ENCODE peak calls at places on chromosomes 7 and 10, in seven cellular contexts. X is HCT116, V is neural progenitor cell, M is GM23248, U is hepatocyte, E is GM23338, J is MM.1S. D is an unnamed sample.

GRCh38 chr10:126222736-126223511 is 165.4 kb downstream of the ADAM12 start:
- DNase-seq in X (no peak), V (no peak), M (peak), U (no peak), E (no peak), J (no peak), D (no peak)

GRCh38 chr10:14056545-14057332 is 274.0 kb downstream of the FRMD4A start:
- DNase-seq in X (no peak), V (peak), M (peak), U (peak), E (peak), J (no peak), D (no peak)

GRCh38 chr7:14085901-14086300 is 96.4 kb upstream of the ETV1 start:
- DNase-seq in X (peak), V (no peak), M (peak), U (no peak), E (no peak), J (no peak), D (no peak)

GRCh38 chr7:30973791-30974604 is 10.2 kb downstream of the GHRHR start:
- DNase-seq in X (no peak), V (no peak), M (no peak), U (no peak), E (no peak), J (no peak), D (no peak)

GRCh38 chr7:132778761-132779160 is 202.5 kb upstream of the PLXNA4 start:
- DNase-seq in X (no peak), V (no peak), M (no peak), U (no peak), E (no peak), J (no peak), D (no peak)

GRCh38 chr10:119103241-119103640 is 672 bp upstream of the DENND10 start:
- DNase-seq in X (no peak), V (no peak), M (no peak), U (no peak), E (no peak), J (no peak), D (no peak)

GRCh38 chr7:45670717-45671116 is 96.5 kb downstream of the ADCY1 start:
- DNase-seq in X (no peak), V (no peak), M (no peak), U (no peak), E (no peak), J (no peak), D (no peak)

GRCh38 chr10:69515699-69516547 is 57.3 kb downstream of the NEUROG3 start:
- DNase-seq in X (peak), V (peak), M (peak), U (peak), E (peak), J (peak), D (peak)

GRCh38 chr10:114624941-114625780 is 32.9 kb downstream of the ABLIM1 start:
- DNase-seq in X (peak), V (no peak), M (no peak), U (no peak), E (no peak), J (no peak), D (peak)

GRCh38 chr7:111677848-111678247 is 115.6 kb upstream of the IMMP2L start:
- DNase-seq in X (no peak), V (no peak), M (no peak), U (no peak), E (no peak), J (no peak), D (no peak)

GRCh38 chr10:89664206-89664605 is 19.2 kb upstream of the PANK1 start:
- DNase-seq in X (no peak), V (no peak), M (no peak), U (no peak), E (no peak), J (no peak), D (no peak)

GRCh38 chr7:158828343-158829020 is 827 bp downstream of the ESYT2 start:
- DNase-seq in X (no peak), V (peak), M (peak), U (peak), E (peak), J (no peak), D (no peak)

GRCh38 chr10:1420663-1421362 is 316.5 kb downstream of the ADARB2 start:
- DNase-seq in X (peak), V (peak), M (peak), U (peak), E (peak), J (peak), D (peak)

GRCh38 chr7:105849122-105849855 is 27.1 kb downstream of the ATXN7L1 start:
- DNase-seq in X (no peak), V (no peak), M (peak), U (no peak), E (peak), J (peak), D (peak)

GRCh38 chr10:128178319-128178937 is 52.2 kb upstream of the MKI67 start:
- DNase-seq in X (peak), V (peak), M (peak), U (peak), E (peak), J (peak), D (peak)

GRCh38 chr7:143027032-143027431 is at the start of gene OR9A2:
- DNase-seq in X (no peak), V (no peak), M (no peak), U (no peak), E (no peak), J (no peak), D (no peak)

GRCh38 chr7:52917982-52918578 is 117.4 kb upstream of the POM121L12 start:
- DNase-seq in X (no peak), V (peak), M (peak), U (peak), E (peak), J (no peak), D (peak)

GRCh38 chr7:108836246-108836645 is 266.6 kb downstream of the DNAJB9 start:
- DNase-seq in X (no peak), V (no peak), M (no peak), U (no peak), E (no peak), J (no peak), D (no peak)

GRCh38 chr7:43612599-43613589 is 30.0 kb downstream of the STK17A start:
- DNase-seq in X (no peak), V (no peak), M (peak), U (no peak), E (no peak), J (no peak), D (no peak)

GRCh38 chr10:306654-307185 is 171.5 kb downstream of the ZMYND11 start:
- DNase-seq in X (no peak), V (peak), M (no peak), U (no peak), E (peak), J (no peak), D (no peak)

GRCh38 chr7:39979406-39980073 is 29.5 kb downstream of the CDK13 start:
- DNase-seq in X (no peak), V (no peak), M (no peak), U (no peak), E (no peak), J (no peak), D (no peak)

GRCh38 chr10:17051851-17052250 is 77.8 kb downstream of the CUBN start:
- DNase-seq in X (no peak), V (no peak), M (peak), U (no peak), E (no peak), J (no peak), D (no peak)

GRCh38 chr10:18472977-18473376 is 178.4 kb downstream of the NSUN6 start:
- DNase-seq in X (no peak), V (no peak), M (no peak), U (peak), E (peak), J (no peak), D (peak)

GRCh38 chr10:127907411-127908105 is 655 bp downstream of the PTPRE start:
- DNase-seq in X (no peak), V (no peak), M (peak), U (peak), E (peak), J (no peak), D (peak)

GRCh38 chr7:46319841-46320240 is 398.8 kb upstream of the IGFBP3 start:
- DNase-seq in X (no peak), V (no peak), M (no peak), U (no peak), E (no peak), J (no peak), D (no peak)

GRCh38 chr7:40175725-40176510 is 41.1 kb downstream of the SUGCT start:
- DNase-seq in X (no peak), V (no peak), M (peak), U (no peak), E (no peak), J (no peak), D (peak)

GRCh38 chr10:132532784-132533560 is 4.6 kb upstream of the INPP5A start:
- DNase-seq in X (peak), V (no peak), M (peak), U (no peak), E (no peak), J (no peak), D (peak)

GRCh38 chr10:51878695-51879094 is 179.3 kb upstream of the CSTF2T start:
- DNase-seq in X (no peak), V (no peak), M (peak), U (no peak), E (no peak), J (no peak), D (no peak)

GRCh38 chr10:71087622-71088021 is 124.7 kb upstream of the UNC5B start:
- DNase-seq in X (no peak), V (no peak), M (no peak), U (no peak), E (no peak), J (no peak), D (no peak)

GRCh38 chr7:54831046-54831643 is 72.1 kb upstream of the SEC61G start:
- DNase-seq in X (peak), V (no peak), M (no peak), U (no peak), E (no peak), J (no peak), D (peak)

GRCh38 chr10:44878704-44879530 is 32.2 kb upstream of the TMEM72 start:
- DNase-seq in X (no peak), V (peak), M (peak), U (peak), E (peak), J (peak), D (peak)
- TF ChIP-seq EZH2 in X (no peak), V (no peak), M (no peak), U (no peak), E (no peak), J (no peak), D (no peak)

DNA sequence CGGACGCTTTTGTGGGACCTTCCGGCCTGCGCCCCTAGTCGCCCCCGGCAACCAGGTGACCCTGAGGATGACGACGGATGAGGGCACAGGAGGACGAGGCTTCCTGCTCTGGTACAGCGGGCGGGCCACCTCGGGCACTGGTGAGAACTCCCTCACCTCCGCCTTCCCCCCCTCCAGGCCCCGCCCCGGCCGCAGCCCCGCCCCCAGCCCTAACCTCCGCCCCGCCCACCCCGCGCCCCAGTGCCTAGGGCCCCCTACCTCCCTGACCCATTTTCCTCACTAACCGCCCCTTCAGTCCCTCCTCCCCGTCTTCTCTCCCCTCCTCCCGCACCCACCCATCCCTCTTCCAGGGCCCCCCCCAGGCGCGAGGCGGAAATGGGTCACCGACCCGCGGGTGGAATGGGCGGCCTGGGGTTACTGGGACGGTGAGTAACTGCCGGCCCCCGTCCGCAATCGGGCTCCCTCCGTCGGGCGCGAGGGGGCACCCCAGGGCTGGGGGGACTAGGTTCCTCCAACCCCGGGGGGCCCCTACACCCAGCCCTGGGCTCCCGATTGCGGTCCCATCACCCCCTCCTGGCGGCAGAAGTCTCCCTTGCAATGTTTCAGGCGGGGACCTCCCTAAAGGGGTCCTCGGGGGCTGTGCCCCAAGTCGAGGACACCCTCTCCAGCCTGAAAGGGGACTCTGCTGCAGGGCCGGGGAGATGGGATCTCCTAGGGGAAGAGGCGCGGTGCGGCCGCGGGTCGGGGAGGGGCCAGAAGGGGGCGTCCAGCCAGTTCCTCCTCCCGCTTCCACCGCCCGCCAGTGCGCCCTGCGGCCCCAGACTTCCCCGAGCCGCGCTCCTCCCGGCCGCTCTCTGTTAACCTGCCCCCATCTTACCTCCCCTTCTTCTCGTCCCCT is 2.2 kb downstream of the PCOLCE start:
- DNase-seq in X (no peak), V (peak), M (peak), U (peak), E (peak), J (peak), D (peak)
- TF ChIP-seq EZH2phosphoT487 in X (no peak), V (no peak), M (no peak), U (no peak), E (no peak), J (no peak), D (no peak)

GRCh38 chr10:104641150-104642000 is at the start of gene SORCS3:
- DNase-seq in X (no peak), V (peak), M (peak), U (peak), E (peak), J (no peak), D (no peak)

GRCh38 chr10:104639595-104640338 is 1.3 kb upstream of the SORCS3 start:
- DNase-seq in X (no peak), V (peak), M (no peak), U (no peak), E (peak), J (no peak), D (no peak)

GRCh38 chr10:104638861-104639594 is 2.1 kb upstream of the SORCS3 start:
- DNase-seq in X (no peak), V (peak), M (peak), U (peak), E (peak), J (peak), D (no peak)

GRCh38 chr10:104642001-104642270 is 846 bp downstream of the SORCS3 start:
- DNase-seq in X (no peak), V (peak), M (no peak), U (no peak), E (peak), J (no peak), D (no peak)

GRCh38 chr10:104640339-104641149 is 546 bp upstream of the SORCS3 start:
- DNase-seq in X (no peak), V (peak), M (no peak), U (peak), E (peak), J (no peak), D (no peak)
- TF ChIP-seq EZH2 in X (no peak), V (peak), M (peak), U (peak), E (peak), J (no peak), D (no peak)

DNA sequence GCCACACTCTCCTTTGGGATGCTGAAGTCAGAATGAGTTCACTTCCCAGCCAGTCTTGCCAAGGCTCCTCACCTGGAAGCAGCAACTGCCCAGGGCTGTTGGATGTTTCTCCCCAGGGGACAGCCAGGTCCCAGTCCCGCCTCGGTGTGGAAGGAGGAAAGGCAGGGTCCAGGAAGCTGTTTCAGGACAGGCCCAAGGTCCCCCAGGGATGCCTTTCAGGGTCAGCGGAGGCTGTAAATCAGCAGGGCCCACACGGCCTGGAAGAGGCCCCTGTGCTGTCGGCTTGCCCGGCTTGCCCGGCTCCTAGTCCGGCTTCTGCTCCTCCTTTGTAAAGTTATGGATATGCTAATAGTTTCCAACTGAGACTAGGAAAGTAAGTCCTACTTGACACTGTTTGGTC is 10.3 kb downstream of the IKZF1 start:
- DNase-seq in X (no peak), V (no peak), M (no peak), U (no peak), E (peak), J (no peak), D (no peak)
- TF ChIP-seq EZH2phosphoT487 in X (no peak), V (no peak), M (no peak), U (no peak), E (no peak), J (no peak), D (no peak)

DNA sequence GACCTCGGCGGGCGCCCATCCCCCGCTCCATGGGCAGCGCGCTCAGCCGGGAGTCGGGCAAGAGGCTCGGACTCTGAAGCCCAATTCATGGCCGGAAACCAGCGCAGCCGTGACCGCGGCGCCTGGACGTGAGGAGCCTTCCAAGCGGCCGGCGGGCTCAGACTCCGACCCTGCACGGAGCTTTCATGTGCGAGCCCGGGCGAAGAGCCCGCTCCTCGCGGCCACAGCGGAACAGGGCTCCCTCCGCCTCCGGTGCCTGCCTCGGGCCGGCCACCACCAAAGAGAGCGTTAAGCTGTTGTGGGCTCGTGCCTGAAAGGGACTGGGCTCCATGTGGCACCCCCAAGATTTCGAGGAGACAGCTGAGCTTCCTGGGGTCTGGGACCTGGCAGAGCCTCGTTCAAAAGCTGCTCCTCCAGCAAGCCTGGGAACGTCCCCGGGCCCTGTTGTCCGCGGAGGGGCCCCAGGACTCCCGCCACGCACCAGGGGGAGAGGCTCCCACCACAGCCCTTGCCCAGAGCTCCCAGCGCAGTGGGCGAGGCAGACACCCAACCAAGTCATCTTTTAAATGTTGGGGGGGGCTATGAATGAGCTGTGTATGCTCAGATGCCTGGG is 850 bp upstream of the GRID1 start:
- DNase-seq in X (no peak), V (peak), M (peak), U (no peak), E (peak), J (no peak), D (no peak)
- TF ChIP-seq EZH2 in X (no peak), V (peak), M (no peak), U (no peak), E (peak), J (no peak), D (no peak)

DNA sequence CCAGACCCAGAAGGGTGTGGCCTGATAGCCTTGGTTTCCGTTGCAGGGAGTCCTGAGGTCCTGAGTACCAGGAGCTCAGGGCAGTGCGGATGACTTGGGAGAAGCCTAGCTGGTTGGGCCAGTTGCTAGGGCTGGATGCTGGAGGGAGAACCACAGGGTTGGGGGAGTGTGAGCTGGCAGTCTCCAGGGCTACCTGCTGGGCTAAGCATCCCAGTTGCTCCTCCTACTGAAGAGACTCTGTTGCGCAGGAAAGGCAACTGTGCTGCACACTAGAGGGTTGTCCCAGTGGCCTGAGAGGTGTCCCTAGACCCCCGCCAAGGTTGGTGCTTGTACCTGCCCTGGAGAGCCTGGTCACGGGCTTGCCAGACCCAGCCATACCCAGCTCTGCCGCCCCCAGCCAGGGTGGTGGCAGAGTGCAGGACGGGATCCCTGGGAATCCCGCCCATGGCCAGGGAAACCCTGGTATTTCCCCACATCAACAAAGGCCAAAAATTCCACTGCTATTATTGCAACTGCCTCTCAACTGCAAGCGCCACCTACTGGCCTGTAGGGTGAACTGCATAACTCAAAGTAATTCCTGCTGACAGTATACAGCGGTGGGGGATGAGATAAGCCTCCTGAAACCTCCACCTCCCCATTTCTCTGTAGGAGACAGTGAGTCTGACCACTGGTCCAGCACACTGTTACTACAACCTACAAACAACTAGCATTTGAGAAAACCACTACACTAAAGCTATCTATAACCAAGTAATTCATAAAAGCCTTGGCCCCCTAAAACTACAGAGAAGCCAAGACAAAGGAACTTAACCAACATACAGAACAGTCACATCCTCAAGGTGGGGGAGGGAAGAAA is 67.6 kb upstream of the DDC start:
- DNase-seq in X (peak), V (peak), M (peak), U (peak), E (peak), J (peak), D (peak)
- TF ChIP-seq EZH2phosphoT487 in X (no peak), V (no peak), M (no peak), U (no peak), E (no peak), J (no peak), D (no peak)

D was measured in PC-3.